ENCODE peak calls at places on chromosomes 5 and 9, in six cellular contexts. R is A549, W is HepG2, J is endothelial cell of umbilical vein, V is H1, H is WTC11. I is an unnamed sample.

GRCh38 chr5:43854697-43855292 is 251.8 kb downstream of the NNT start:
- DNase-seq in W (no peak), H (no peak), V (peak; percentile 5), R (no peak), J (no peak), I (no peak)

GRCh38 chr9:116219686-116220085 is 66.1 kb downstream of the PAPPA start:
- DNase-seq in V (no peak), H (no peak), J (no peak), W (no peak), R (no peak), I (peak; percentile 44)

GRCh38 chr9:134547161-134548100 is 94.2 kb upstream of the COL5A1 start:
- DNase-seq in J (no peak), V (no peak), H (no peak), W (no peak), R (no peak), I (no peak)

GRCh38 chr5:37501152-37501551 is 122.0 kb downstream of the WDR70 start:
- DNase-seq in H (no peak), W (peak; percentile 3), V (no peak), R (no peak), J (peak; percentile 32), I (no peak)

GRCh38 chr5:62731011-62731410 is 152.4 kb downstream of the LRRC70 start:
- DNase-seq in H (no peak), R (no peak), V (no peak), J (no peak), W (no peak), I (no peak)

GRCh38 chr5:125725686-125726085 is 697.5 kb upstream of the GRAMD2B start:
- DNase-seq in J (no peak), R (no peak), H (no peak), V (no peak), W (no peak), I (no peak)

GRCh38 chr5:27472000-27472763 is 433.8 kb upstream of the CDH9 start:
- DNase-seq in V (peak; percentile 89), H (peak; percentile 85), J (no peak), R (peak; percentile 79), W (peak; percentile 98), I (peak; percentile 76)

GRCh38 chr9:123073991-123074422 is 40.5 kb downstream of the GPR21 start:
- DNase-seq in V (no peak), H (no peak), J (peak; percentile 56), R (no peak), W (no peak), I (no peak)

GRCh38 chr5:146098047-146098446 is 7.3 kb downstream of the PLAC8L1 start:
- DNase-seq in J (no peak), H (no peak), W (no peak), V (no peak), R (no peak), I (no peak)

GRCh38 chr5:122173484-122174191 is 44.3 kb downstream of the ZNF474 start:
- DNase-seq in R (no peak), W (no peak), V (no peak), J (no peak), H (no peak), I (no peak)

GRCh38 chr5:98735806-98736507 is 37.5 kb upstream of the RGMB start:
- DNase-seq in H (no peak), J (no peak), V (no peak), R (no peak), W (no peak), I (no peak)

GRCh38 chr5:178335287-178336030 is 102.9 kb upstream of the PHYKPL start:
- DNase-seq in H (no peak), W (no peak), R (no peak), J (no peak), V (no peak), I (no peak)

GRCh38 chr9:90261698-90262097 is 380.9 kb downstream of the DIRAS2 start:
- DNase-seq in V (no peak), H (no peak), R (no peak), W (no peak), J (no peak), I (no peak)

GRCh38 chr5:16707168-16707868 is 90.5 kb upstream of the RETREG1 start:
- DNase-seq in J (no peak), W (no peak), V (no peak), R (no peak), H (no peak), I (no peak)

GRCh38 chr9:132239999-132240859 is 78.4 kb downstream of the NTNG2 start:
- DNase-seq in W (no peak), R (no peak), J (no peak), H (peak; percentile 39), V (no peak), I (no peak)

GRCh38 chr9:113468716-113469448 is 5.4 kb downstream of the RGS3 start:
- DNase-seq in H (no peak), J (no peak), W (no peak), R (no peak), V (no peak), I (no peak)

GRCh38 chr9:134992755-134993124 is 75.0 kb upstream of the FCN1 start:
- DNase-seq in H (no peak), J (no peak), V (no peak), W (no peak), R (no peak), I (no peak)

GRCh38 chr5:98341038-98341710 is 432.3 kb upstream of the RGMB start:
- DNase-seq in V (no peak), R (no peak), H (no peak), J (no peak), W (no peak), I (no peak)

GRCh38 chr5:75405296-75405695 is 68.3 kb downstream of the HMGCR start:
- DNase-seq in W (no peak), R (peak; percentile 4), H (no peak), J (no peak), V (no peak), I (no peak)

DNA sequence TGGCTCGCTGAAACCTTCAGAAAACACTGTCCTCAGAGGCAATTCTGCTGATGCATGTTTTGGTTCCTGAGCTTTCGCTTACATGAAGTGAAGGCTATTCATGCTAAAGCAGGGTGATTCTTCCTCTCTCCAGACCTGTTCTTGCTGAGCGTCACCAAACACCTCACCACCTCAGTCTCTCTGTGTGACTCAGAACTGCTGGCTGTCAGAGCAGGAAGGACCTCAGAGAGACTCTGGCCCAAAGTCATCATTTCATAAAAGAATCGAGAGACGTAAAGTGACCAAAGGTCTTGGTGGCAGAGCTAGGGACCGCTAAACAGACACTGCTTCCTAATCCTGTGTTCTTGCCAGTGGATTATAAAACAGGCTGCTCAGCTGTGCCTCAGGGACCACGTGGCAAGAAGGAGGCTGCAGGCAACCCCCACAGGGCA is 73.8 kb downstream of the LHFPL2 start:
- DNase-seq in H (no peak), V (no peak), W (peak; percentile 52), J (no peak), R (no peak), I (no peak)
- TF ChIP-seq JUN in H (no peak), V (no peak), W (no peak), J (no peak), R (no peak), I (no peak)

DNA sequence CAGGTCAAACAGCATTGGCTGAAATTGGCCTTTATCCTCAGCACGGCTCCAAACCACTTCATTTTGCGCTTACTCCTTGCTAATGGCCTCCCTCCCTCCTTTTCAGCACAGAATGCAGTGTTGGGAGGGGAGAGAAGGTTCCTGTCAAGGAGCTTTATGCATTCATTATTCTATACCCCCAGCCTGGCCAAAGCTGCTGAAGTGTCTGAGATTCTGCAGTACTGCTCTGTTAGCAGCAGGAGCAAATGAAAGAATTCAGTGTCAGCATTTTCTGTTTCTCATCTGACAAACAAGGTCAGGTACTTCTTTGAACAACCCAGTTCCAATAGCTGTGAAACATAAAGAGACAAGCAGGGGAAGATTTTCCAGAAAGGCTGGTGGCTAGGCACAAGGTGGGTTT is 109.5 kb upstream of the APC start:
- DNase-seq in H (no peak), J (no peak), V (no peak), R (no peak), W (no peak), I (no peak)
- TF ChIP-seq JUN in H (no peak), J (no peak), V (no peak), R (no peak), W (no peak), I (no peak)

GRCh38 chr9:85136978-85137377 is 467.4 kb downstream of the NTRK2 start:
- DNase-seq in J (no peak), V (no peak), R (no peak), H (no peak), W (no peak), I (no peak)

GRCh38 chr9:85147046-85147640 is 477.6 kb downstream of the NTRK2 start:
- DNase-seq in V (no peak), H (no peak), W (no peak), R (no peak), J (no peak), I (no peak)

GRCh38 chr9:85137606-85138150 is 468.1 kb downstream of the NTRK2 start:
- DNase-seq in W (no peak), H (no peak), V (no peak), J (no peak), R (no peak), I (no peak)

DNA sequence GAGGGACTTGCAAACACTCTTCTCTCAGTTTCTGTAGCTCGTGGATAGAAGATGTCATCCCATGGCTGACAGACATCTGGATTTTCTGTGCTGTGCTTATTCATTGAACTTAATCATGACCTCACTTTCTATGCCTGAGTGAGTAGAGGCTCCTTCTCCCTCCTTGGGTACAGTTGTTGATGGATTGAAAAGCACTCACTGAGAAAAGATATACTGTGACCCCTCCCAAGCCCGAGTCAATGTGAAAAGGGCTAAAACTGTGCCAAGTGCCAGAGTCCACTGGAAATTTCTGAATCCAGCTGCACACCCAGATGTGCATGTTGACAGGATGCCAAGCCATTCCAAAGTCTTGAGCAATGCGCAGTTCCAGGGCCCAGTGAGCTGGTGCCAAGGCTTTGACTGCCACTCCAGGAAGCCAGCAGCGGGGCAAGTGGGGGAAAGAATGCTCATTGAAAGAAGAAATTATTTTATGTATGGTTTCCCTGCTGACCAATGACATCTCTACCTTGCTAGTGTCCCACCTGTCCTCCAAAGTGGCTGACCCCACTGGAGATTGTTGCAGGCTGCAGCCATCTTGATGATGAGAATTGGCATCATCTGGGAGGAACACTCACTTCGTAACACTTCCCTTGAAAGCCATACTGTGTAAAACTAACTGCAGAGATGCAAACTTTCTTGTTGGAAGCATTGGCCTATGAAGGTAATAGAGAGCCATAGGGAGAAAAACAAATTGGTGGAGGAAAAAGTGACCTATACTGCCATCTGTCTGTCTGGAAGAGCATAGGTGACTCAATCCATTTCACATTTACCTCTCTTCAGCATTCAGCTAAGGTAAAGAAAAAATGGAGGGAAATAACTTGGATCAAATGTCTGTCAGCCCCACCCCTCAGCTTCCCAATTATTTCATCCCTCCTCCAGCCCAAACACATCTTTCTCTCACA is 473.2 kb downstream of the NTRK2 start:
- DNase-seq in H (no peak), V (no peak), W (peak; percentile 7), J (peak; percentile 9), R (peak; percentile 3), I (peak; percentile 1)
- TF ChIP-seq JUN in H (no peak), V (no peak), W (no peak), J (no peak), R (no peak), I (no peak)

GRCh38 chr5:154241021-154241420 is 50.5 kb downstream of the GALNT10 start:
- DNase-seq in V (no peak), H (no peak), J (no peak), W (no peak), R (no peak), I (no peak)

GRCh38 chr5:154242964-154243376 is 52.4 kb downstream of the GALNT10 start:
- DNase-seq in J (no peak), W (no peak), V (no peak), H (no peak), R (no peak), I (no peak)

GRCh38 chr5:154238776-154239481 is 48.4 kb downstream of the GALNT10 start:
- DNase-seq in W (no peak), V (no peak), H (peak; percentile 53), R (no peak), J (peak; percentile 30), I (no peak)

GRCh38 chr5:154242442-154242841 is 51.9 kb downstream of the GALNT10 start:
- DNase-seq in W (no peak), H (no peak), R (no peak), J (no peak), V (no peak), I (no peak)

GRCh38 chr5:154240595-154240994 is 50.1 kb downstream of the GALNT10 start:
- DNase-seq in J (no peak), R (no peak), V (no peak), W (no peak), H (no peak), I (no peak)
- TF ChIP-seq JUN in J (no peak), R (no peak), V (no peak), W (no peak), H (no peak), I (no peak)